ENCODE peak calls at places on chromosomes 6 and 20, in four cellular contexts. I is body of pancreas, P is spleen, N is sigmoid colon. T is an unnamed sample.

GRCh38 chr20:53034899-53035298 is 62.7 kb downstream of the TSHZ2 start:
- DNase-seq in I (no peak), P (no peak), N (no peak), T (no peak)

GRCh38 chr20:51440589-51440988 is 101.9 kb downstream of the NFATC2 start:
- DNase-seq in I (no peak), P (peak; percentile 76), N (no peak), T (no peak)

GRCh38 chr6:43972179-43972914 is 154.9 kb downstream of the MRPL14 start:
- DNase-seq in I (peak; percentile 66), P (no peak), N (no peak), T (no peak)

GRCh38 chr6:110951986-110952794 is 6.3 kb upstream of the GTF3C6 start:
- DNase-seq in I (no peak), P (no peak), N (no peak), T (no peak)

GRCh38 chr6:151303231-151303630 is 63.5 kb downstream of the AKAP12 start:
- DNase-seq in I (no peak), P (no peak), N (no peak), T (peak; percentile 4)

GRCh38 chr6:20909621-20910020 is 375.4 kb downstream of the CDKAL1 start:
- DNase-seq in I (peak; percentile 71), P (no peak), N (no peak), T (no peak)

GRCh38 chr20:40029589-40029988 is 659.4 kb downstream of the MAFB start:
- DNase-seq in I (no peak), P (no peak), N (no peak), T (no peak)

GRCh38 chr20:9021216-9021615 is 47.7 kb upstream of the PLCB4 start:
- DNase-seq in I (no peak), P (no peak), N (no peak), T (no peak)

GRCh38 chr6:150685860-150686259 is 86.2 kb downstream of the PLEKHG1 start:
- DNase-seq in I (peak; percentile 34), P (peak; percentile 88), N (no peak), T (no peak)

GRCh38 chr20:1897965-1898464 is 2.8 kb downstream of the SIRPA start:
- DNase-seq in I (no peak), P (peak; percentile 85), N (no peak), T (no peak)

GRCh38 chr6:169096326-169096882 is 157.2 kb downstream of the THBS2 start:
- DNase-seq in I (no peak), P (no peak), N (no peak), T (no peak)

GRCh38 chr6:143337201-143337949 is 113.1 kb downstream of the ADAT2 start:
- DNase-seq in I (peak; percentile 56), P (peak; percentile 80), N (no peak), T (peak; percentile 16)

GRCh38 chr20:63972312-63973159 is 2.8 kb upstream of the ZNF512B start:
- DNase-seq in I (no peak), P (no peak), N (peak; percentile 71), T (peak; percentile 35)

GRCh38 chr20:13336308-13337089 is 115.4 kb downstream of the ISM1 start:
- DNase-seq in I (peak; percentile 17), P (no peak), N (no peak), T (no peak)

GRCh38 chr6:3741477-3741871 is 10.0 kb downstream of the PXDC1 start:
- DNase-seq in I (no peak), P (no peak), N (no peak), T (no peak)

GRCh38 chr6:73985891-73986290 is 289.9 kb downstream of the CD109 start:
- DNase-seq in I (no peak), P (no peak), N (no peak), T (no peak)

GRCh38 chr6:169230322-169230665 is 23.4 kb downstream of the THBS2 start:
- DNase-seq in I (no peak), P (no peak), N (peak; percentile 65), T (no peak)

GRCh38 chr20:51368461-51369211 is 173.9 kb downstream of the NFATC2 start:
- DNase-seq in I (no peak), P (peak; percentile 51), N (no peak), T (no peak)

GRCh38 chr20:53316221-53316937 is 277.3 kb downstream of the ZNF217 start:
- DNase-seq in I (no peak), P (no peak), N (no peak), T (no peak)

GRCh38 chr20:35329435-35330139 is 37.4 kb upstream of the FAM83C start:
- DNase-seq in I (peak; percentile 31), P (no peak), N (no peak), T (no peak)

GRCh38 chr20:4453369-4453768 is 268.3 kb upstream of the PRND start:
- DNase-seq in I (no peak), P (no peak), N (no peak), T (no peak)

GRCh38 chr20:4457566-4458543 is 263.9 kb upstream of the PRND start:
- DNase-seq in I (no peak), P (no peak), N (no peak), T (no peak)

GRCh38 chr20:4455301-4455701 is 266.4 kb upstream of the PRND start:
- DNase-seq in I (no peak), P (no peak), N (no peak), T (no peak)

GRCh38 chr20:4455996-4456395 is 265.7 kb upstream of the PRND start:
- DNase-seq in I (no peak), P (no peak), N (no peak), T (no peak)

DNA sequence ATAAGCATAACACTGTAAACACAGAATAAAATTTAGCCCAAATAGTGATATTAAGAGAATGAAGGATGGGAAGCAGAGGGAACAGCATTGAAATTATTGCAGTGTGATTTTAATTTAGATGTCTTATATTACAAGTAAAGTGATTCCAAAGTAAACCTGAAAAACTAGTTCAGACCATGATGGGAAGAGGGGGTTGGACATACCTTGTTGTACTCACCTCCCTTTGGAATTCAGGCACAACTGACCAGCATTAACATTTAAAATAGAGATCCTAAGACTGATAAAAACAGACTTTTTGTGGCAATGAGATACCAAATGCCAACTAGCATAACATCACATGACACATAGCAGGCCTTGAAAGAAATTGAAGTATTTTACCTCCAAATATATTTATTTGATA is 262.6 kb upstream of the PRND start:
- DNase-seq in I (no peak), P (no peak), N (no peak), T (no peak)
- H3K4me3 ChIP-seq in I (no peak overlapping the region), P (no peak overlapping the region), N (no peak overlapping the region), T (no peak overlapping the region)

GRCh38 chr20:23268792-23269354 is 81.7 kb upstream of the NXT1 start:
- DNase-seq in I (no peak), P (peak; percentile 14), N (no peak), T (no peak)

GRCh38 chr20:23267909-23268308 is 82.7 kb upstream of the NXT1 start:
- DNase-seq in I (no peak), P (peak; percentile 40), N (no peak), T (no peak)

GRCh38 chr20:23272176-23273029 is 78.2 kb upstream of the NXT1 start:
- DNase-seq in I (no peak), P (peak; percentile 36), N (no peak), T (no peak)

GRCh38 chr20:23270427-23270911 is 80.1 kb upstream of the NXT1 start:
- DNase-seq in I (no peak), P (peak; percentile 31), N (no peak), T (no peak)

DNA sequence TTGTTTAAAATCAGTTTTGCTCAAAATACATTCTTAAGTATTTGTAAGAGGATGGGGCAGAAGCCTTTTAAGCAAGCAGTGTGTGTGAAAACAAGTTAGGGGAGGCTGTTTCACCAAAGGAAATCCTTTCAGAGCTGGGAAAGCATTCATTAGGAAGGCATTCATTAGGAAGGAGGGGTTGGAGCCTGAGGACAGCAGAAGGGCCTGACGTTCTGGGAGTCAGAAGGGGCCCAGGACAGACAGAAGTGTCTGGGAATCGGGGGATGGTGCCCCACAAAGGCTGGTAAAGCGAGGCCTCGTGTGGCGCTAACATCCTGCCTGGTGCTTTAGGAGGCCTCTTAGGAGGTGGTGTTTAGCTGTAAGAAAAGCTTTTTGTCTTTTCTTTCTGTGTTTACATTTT is 80.6 kb upstream of the NXT1 start:
- DNase-seq in I (no peak), P (peak; percentile 35), N (no peak), T (no peak)
- H3K9me3 ChIP-seq in I (no peaks in the 10 kb centered on the region), P (no peaks in the 10 kb centered on the region), N (no peaks in the 10 kb centered on the region), T (no peaks in the 10 kb centered on the region)

DNA sequence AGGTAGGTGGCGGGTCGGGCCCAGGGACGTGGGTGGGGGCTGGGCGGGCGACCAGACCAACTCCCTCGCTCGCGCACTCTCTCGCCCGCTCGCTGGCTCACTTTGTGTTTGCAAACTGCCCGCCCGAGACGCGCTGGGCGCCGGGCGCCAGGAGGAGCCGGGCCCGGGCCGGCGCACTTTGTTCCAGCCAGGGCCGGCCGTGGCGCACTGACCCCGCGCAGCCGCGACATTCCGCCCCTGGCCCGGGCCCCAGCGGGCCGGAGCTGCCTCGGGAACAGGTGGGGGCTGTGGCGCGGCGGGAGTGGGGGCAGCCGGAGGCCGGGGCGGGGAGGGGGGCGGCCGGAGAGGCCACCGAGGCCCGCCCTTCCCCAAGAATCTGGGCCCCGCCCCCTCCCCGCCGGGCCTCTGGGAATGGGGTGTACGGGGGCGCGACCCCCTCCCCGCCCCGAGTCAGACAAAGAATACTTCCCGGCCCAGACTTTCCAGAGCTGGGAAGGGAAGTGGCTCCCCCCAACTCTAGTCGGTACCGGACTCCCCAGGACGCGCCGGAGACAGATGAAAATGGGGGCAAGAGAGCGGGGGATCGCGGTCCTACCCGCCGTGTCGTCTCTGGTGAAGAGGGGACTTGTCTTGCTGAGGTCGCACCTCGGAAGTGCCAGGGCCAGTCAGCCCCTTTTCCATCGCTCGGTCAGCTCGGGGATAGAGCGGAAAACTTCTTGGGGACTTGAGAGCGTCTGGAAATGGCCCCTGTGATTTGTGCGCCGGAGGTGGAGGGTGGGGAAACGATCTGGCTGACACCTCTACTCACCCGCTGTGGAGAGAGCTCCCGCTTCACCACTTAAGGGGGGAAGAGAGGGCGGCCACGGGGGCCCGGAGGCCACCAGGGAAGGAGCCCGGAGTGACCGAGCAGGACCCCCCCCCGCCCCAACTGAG is 951 bp downstream of the FOXP4 start:
- DNase-seq in I (peak; percentile 66), P (peak; percentile 84), N (no peak), T (peak; percentile 69)
- TF ChIP-seq POLR2A in I (peak; percentile 23), P (no peak), N (no peak), T (no peak)

GRCh38 chr6:6557871-6558270 is 30.6 kb upstream of the LY86 start:
- DNase-seq in I (no peak), P (no peak), N (no peak), T (no peak)

GRCh38 chr6:6559994-6560393 is 28.5 kb upstream of the LY86 start:
- DNase-seq in I (no peak), P (no peak), N (no peak), T (no peak)

GRCh38 chr6:6556162-6556737 is 32.3 kb upstream of the LY86 start:
- DNase-seq in I (no peak), P (no peak), N (no peak), T (no peak)

GRCh38 chr6:6557504-6557839 is 31.0 kb upstream of the LY86 start:
- DNase-seq in I (no peak), P (no peak), N (no peak), T (no peak)

GRCh38 chr6:6556738-6557503 is 31.6 kb upstream of the LY86 start:
- DNase-seq in I (peak; percentile 72), P (no peak), N (no peak), T (no peak)
- H3K4me3 ChIP-seq in I (no peak overlapping the region), P (no peak overlapping the region), N (no peak overlapping the region), T (no peak overlapping the region)